ENCODE peak calls at places on chromosomes 16 and 17, in six cellular contexts. W is OCI-LY7; H is heart left ventricle; L is MM.1S; A is CD8-positive, alpha-beta memory T cell; P is transverse colon. B is an unnamed sample. For H3K4me1 and H3K9me3, the result is how much of the 10 kb centered on the place peaks cover.

GRCh38 chr17:56260421-56260820 is 107.1 kb downstream of the ANKFN1 start:
- DNase-seq in A (no peak), H (no peak), W (no peak), P (no peak), L (no peak), B (no peak)

GRCh38 chr17:58378895-58379824 is 27.2 kb upstream of the SUPT4H1 start:
- DNase-seq in W (no peak), P (no peak), H (no peak), A (no peak), L (no peak), B (no peak)

GRCh38 chr17:29143894-29144293 is 36.3 kb downstream of the MYO18A start:
- DNase-seq in P (no peak), A (peak), H (no peak), W (peak), L (peak), B (no peak)

GRCh38 chr17:32482568-32483320 is 4.0 kb upstream of the CDK5R1 start:
- DNase-seq in L (peak), P (no peak), W (peak), A (no peak), H (no peak), B (no peak)

GRCh38 chr17:6084226-6085161 is 14.3 kb downstream of the WSCD1 start:
- DNase-seq in A (no peak), L (no peak), H (no peak), P (no peak), W (no peak), B (no peak)

GRCh38 chr17:58541249-58541648 is 26.8 kb upstream of the MTMR4 start:
- DNase-seq in L (peak), A (no peak), W (peak), H (no peak), P (no peak), B (peak)

GRCh38 chr16:56787185-56787584 is 57.3 kb downstream of the NUP93 start:
- DNase-seq in L (no peak), P (no peak), A (no peak), W (no peak), H (no peak), B (no peak)

GRCh38 chr17:41664587-41665565 is 23.8 kb upstream of the EIF1 start:
- DNase-seq in H (peak), A (no peak), P (no peak), L (no peak), W (no peak), B (no peak)

GRCh38 chr17:41624208-41625101 is at the start of gene KRT17:
- DNase-seq in H (no peak), A (peak), P (no peak), W (no peak), L (no peak), B (no peak)

GRCh38 chr17:27529230-27529796 is 73.1 kb downstream of the KSR1 start:
- DNase-seq in A (no peak), W (peak), P (no peak), H (no peak), L (no peak), B (peak)

GRCh38 chr16:57646388-57647039 is 18.1 kb downstream of the ADGRG1 start:
- DNase-seq in W (no peak), A (no peak), P (no peak), H (no peak), L (no peak), B (no peak)

GRCh38 chr17:21094298-21094704 is 32.5 kb upstream of the DHRS7B start:
- DNase-seq in P (no peak), A (no peak), W (no peak), L (no peak), H (no peak), B (no peak)

GRCh38 chr16:87762071-87762571 is 3.7 kb downstream of the KLHDC4 start:
- DNase-seq in H (no peak), L (no peak), P (no peak), W (peak), A (peak), B (peak)

GRCh38 chr17:37813753-37814152 is 68.9 kb upstream of the HNF1B start:
- DNase-seq in H (no peak), L (no peak), A (no peak), W (no peak), P (no peak), B (no peak)

GRCh38 chr17:27218719-27219488 is 75.0 kb upstream of the WSB1 start:
- DNase-seq in P (peak), L (peak), H (no peak), A (no peak), W (no peak), B (peak)

GRCh38 chr17:77527394-77527793 is 386.6 kb downstream of the SEC14L1 start:
- DNase-seq in L (no peak), A (no peak), W (no peak), H (no peak), P (no peak), B (no peak)

GRCh38 chr16:57371494-57372371 is 557 bp upstream of the CX3CL1 start:
- DNase-seq in A (no peak), H (peak), P (no peak), L (no peak), W (no peak), B (no peak)

GRCh38 chr16:13863075-13863765 is 56.7 kb upstream of the ERCC4 start:
- DNase-seq in L (peak), A (no peak), P (no peak), W (no peak), H (no peak), B (no peak)

GRCh38 chr17:13865650-13866049 is 203.7 kb upstream of the COX10 start:
- DNase-seq in L (no peak), P (no peak), H (no peak), W (no peak), A (no peak), B (no peak)

GRCh38 chr16:81174644-81175324 is 63.7 kb upstream of the BCO1 start:
- DNase-seq in P (no peak), H (no peak), W (no peak), L (no peak), A (no peak), B (no peak)

GRCh38 chr17:79338142-79338541 is 263.5 kb downstream of the ENGASE start:
- DNase-seq in L (peak), A (no peak), P (no peak), W (peak), H (no peak), B (no peak)

GRCh38 chr16:81891734-81892364 is 112.8 kb downstream of the PLCG2 start:
- DNase-seq in P (no peak), H (no peak), L (no peak), A (no peak), W (no peak), B (no peak)

GRCh38 chr17:5676012-5676411 is 91.7 kb upstream of the NLRP1 start:
- DNase-seq in H (no peak), P (no peak), L (no peak), W (no peak), A (no peak), B (no peak)

GRCh38 chr16:84738255-84739038 is 38.6 kb downstream of the USP10 start:
- DNase-seq in L (peak), W (peak), H (peak), P (peak), A (peak), B (peak)

GRCh38 chr16:84737658-84738057 is 37.9 kb downstream of the USP10 start:
- DNase-seq in L (no peak), H (no peak), A (no peak), W (no peak), P (peak), B (no peak)

GRCh38 chr16:84735846-84736586 is 36.2 kb downstream of the USP10 start:
- DNase-seq in L (no peak), H (peak), P (peak), A (no peak), W (no peak), B (peak)

GRCh38 chr16:84739349-84740124 is 39.7 kb downstream of the USP10 start:
- DNase-seq in W (no peak), P (no peak), L (no peak), H (no peak), A (no peak), B (no peak)

GRCh38 chr16:84737192-84737591 is 37.4 kb downstream of the USP10 start:
- DNase-seq in P (no peak), A (no peak), L (no peak), H (no peak), W (no peak), B (no peak)
- H3K4me1 ChIP-seq in P (half or more), A (under half), L (under half), H (under half), W (under half), B (under half)

DNA sequence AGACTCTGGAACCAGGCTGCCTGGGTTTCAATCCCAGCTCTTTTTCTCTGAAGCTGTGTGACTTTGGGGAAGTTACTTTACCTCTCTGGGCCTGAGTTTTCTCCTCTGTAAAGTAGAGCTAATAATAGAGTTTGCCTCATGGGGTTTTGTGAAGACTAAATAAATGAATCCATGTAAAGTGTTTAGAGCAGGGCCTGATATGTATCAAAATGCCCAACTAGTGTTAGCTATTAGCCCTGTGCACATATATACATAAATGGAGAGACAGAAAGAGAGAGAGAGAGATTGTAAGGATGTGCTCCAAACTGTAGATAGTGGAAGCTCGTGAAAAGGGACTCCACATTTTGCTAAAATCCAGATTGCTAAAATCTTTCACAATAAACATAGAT is 44.8 kb upstream of the HAPSTR1 start:
- DNase-seq in A (no peak), L (no peak), P (no peak), W (no peak), H (no peak), B (no peak)
- H3K9me3 ChIP-seq in A (under half), L (under half), P (under half), W (under half), H (under half), B (under half)

GRCh38 chr17:81951785-81952684 is 5.0 kb upstream of the MYADML2 start:
- DNase-seq in P (no peak), W (no peak), H (no peak), A (no peak), L (no peak), B (no peak)

GRCh38 chr17:81948635-81949378 is 1.8 kb upstream of the MYADML2 start:
- DNase-seq in L (no peak), A (no peak), W (no peak), P (no peak), H (no peak), B (no peak)

GRCh38 chr17:81950501-81950900 is 3.5 kb upstream of the MYADML2 start:
- DNase-seq in L (no peak), W (no peak), A (no peak), H (no peak), P (no peak), B (no peak)

GRCh38 chr17:81944858-81945257 is 2.2 kb downstream of the MYADML2 start:
- DNase-seq in H (no peak), P (no peak), L (no peak), W (no peak), A (no peak), B (no peak)

DNA sequence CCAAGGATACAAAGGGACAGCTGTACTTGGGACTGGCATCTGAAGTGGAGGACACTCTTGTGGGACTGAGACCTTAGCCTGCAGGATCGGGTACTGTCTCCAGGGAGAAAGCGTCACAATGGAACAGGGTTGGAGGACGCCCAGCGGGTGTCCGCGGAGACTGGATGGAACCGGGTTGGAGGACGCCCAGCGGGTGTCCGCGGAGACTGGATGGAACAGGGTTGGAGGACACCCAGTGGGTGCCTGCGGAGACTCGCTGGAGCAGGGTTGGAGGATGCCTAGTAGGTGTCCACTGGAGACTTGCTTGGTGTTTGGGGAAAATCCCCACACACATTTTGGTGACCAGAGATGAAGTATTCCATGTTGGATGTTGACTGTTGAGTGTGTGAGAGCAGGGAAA is at the start of gene MYADML2:
- DNase-seq in L (no peak), W (no peak), H (no peak), A (no peak), P (no peak), B (no peak)
- H3K4me1 ChIP-seq in L (under half), W (under half), H (under half), A (under half), P (under half), B (under half)

DNA sequence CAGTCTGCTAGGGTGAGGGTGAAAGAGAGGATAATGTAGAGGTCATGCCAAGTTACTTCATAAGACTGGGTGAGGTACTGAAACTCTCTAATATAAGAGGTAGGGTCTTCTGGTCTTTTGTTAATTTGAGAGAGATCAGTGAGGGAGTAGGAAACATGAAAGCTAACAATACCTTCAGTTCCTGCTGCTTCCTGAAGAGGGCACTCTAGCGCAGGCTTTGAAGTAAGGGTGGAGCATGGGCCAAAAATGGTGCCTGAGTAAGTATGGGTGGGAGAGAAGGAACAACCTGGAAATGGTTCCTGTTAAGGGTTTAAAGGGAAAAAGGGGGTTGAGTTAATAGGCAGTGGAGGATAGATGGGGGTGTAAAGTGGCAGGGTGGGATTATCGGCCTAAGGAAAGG is 2449.5 kb downstream of the TP53TG3F start:
- DNase-seq in L (no peak), W (peak), P (no peak), H (no peak), A (no peak), B (no peak)
- H3K9me3 ChIP-seq in L (under half), W (under half), P (under half), H (under half), A (under half), B (under half)

GRCh38 chr16:2179107-2179501 is 17.3 kb downstream of the CASKIN1 start:
- DNase-seq in W (no peak), H (no peak), L (no peak), P (no peak), A (no peak), B (no peak)

GRCh38 chr16:2179576-2179975 is 16.8 kb downstream of the CASKIN1 start:
- DNase-seq in L (no peak), A (no peak), W (no peak), H (no peak), P (no peak), B (no peak)

GRCh38 chr16:2180461-2180860 is 15.9 kb downstream of the CASKIN1 start:
- DNase-seq in H (no peak), L (no peak), W (no peak), A (no peak), P (no peak), B (no peak)

GRCh38 chr16:2181952-2182351 is 14.5 kb downstream of the CASKIN1 start:
- DNase-seq in H (no peak), L (no peak), P (no peak), A (no peak), W (no peak), B (no peak)

GRCh38 chr16:2180962-2181923 is 15.2 kb downstream of the CASKIN1 start:
- DNase-seq in A (no peak), W (no peak), L (no peak), H (no peak), P (no peak), B (no peak)
- H3K4me1 ChIP-seq in A (under half), W (under half), L (under half), H (under half), P (under half), B (under half)

B was measured in CD4-positive, CD25-positive, alpha-beta regulatory T cell.